ENCODE peak calls at places on chromosomes 16 and 17, in five cellular contexts. J is Peyer's patch, M is dorsolateral prefrontal cortex, D is cardiac muscle cell, S is left lung. X is an unnamed sample.

GRCh38 chr17:34452769-34453168 is 89.7 kb upstream of the CCL1 start:
- DNase-seq in S (no peak), D (no peak), M (no peak), J (no peak), X (no peak)

GRCh38 chr16:67713647-67714273 is 5.4 kb downstream of the GFOD2 start:
- DNase-seq in J (no peak), M (no peak), D (no peak), S (no peak), X (no peak)

GRCh38 chr16:76926042-76926441 is 264.9 kb upstream of the MON1B start:
- DNase-seq in S (no peak), J (no peak), M (no peak), D (no peak), X (no peak)

GRCh38 chr17:10109146-10109545 is 89.3 kb downstream of the GAS7 start:
- DNase-seq in M (no peak), D (no peak), J (no peak), S (no peak), X (no peak)

GRCh38 chr16:53507464-53508180 is 4.6 kb upstream of the AKTIP start:
- DNase-seq in D (peak; percentile 68), S (no peak), M (no peak), J (no peak), X (no peak)

GRCh38 chr17:76723812-76724211 is 2.6 kb downstream of the JMJD6 start:
- DNase-seq in D (no peak), S (no peak), M (no peak), J (no peak), X (no peak)

GRCh38 chr17:50289268-50289667 is 15.0 kb downstream of the TMEM92 start:
- DNase-seq in M (no peak), J (no peak), D (no peak), S (no peak), X (no peak)

GRCh38 chr16:4917117-4917516 is 19.8 kb downstream of the PPL start:
- DNase-seq in D (no peak), J (no peak), S (no peak), M (no peak), X (no peak)

GRCh38 chr16:66973716-66974115 is 12.7 kb downstream of the CES3 start:
- DNase-seq in D (no peak), J (no peak), S (peak; percentile 34), M (no peak), X (no peak)

GRCh38 chr16:85733839-85734170 is 17.1 kb downstream of the C16orf74 start:
- DNase-seq in J (no peak), S (no peak), M (no peak), D (peak; percentile 57), X (no peak)

GRCh38 chr17:64244165-64244564 is 18.9 kb downstream of the TEX2 start:
- DNase-seq in M (no peak), J (no peak), S (no peak), D (peak; percentile 56), X (no peak)

GRCh38 chr17:83199500-83200201 is 120.2 kb downstream of the METRNL start:
- DNase-seq in S (peak; percentile 95), M (no peak), D (no peak), J (peak; percentile 76), X (no peak)

GRCh38 chr17:73645050-73645871 is 1.0 kb upstream of the SDK2 start:
- DNase-seq in M (peak; percentile 39), D (peak; percentile 92), S (no peak), J (peak; percentile 50), X (peak; percentile 22)

GRCh38 chr17:44062871-44063270 is 3.6 kb downstream of the LSM12 start:
- DNase-seq in D (no peak), M (no peak), J (no peak), S (no peak), X (no peak)

GRCh38 chr17:73829676-73830280 is 185.5 kb upstream of the SDK2 start:
- DNase-seq in M (no peak), D (no peak), S (no peak), J (no peak), X (no peak)

GRCh38 chr16:74720579-74720978 is 19.9 kb upstream of the MLKL start:
- DNase-seq in M (no peak), J (no peak), D (no peak), S (no peak), X (no peak)

GRCh38 chr17:80815151-80815561 is 176.5 kb upstream of the CHMP6 start:
- DNase-seq in D (no peak), J (peak; percentile 37), M (no peak), S (peak; percentile 48), X (no peak)

GRCh38 chr16:61366006-61366405 is 670.2 kb downstream of the CDH8 start:
- DNase-seq in M (no peak), D (no peak), S (no peak), J (no peak), X (no peak)

GRCh38 chr17:73691321-73691766 is 47.1 kb upstream of the SDK2 start:
- DNase-seq in D (no peak), S (no peak), M (no peak), J (no peak), X (no peak)

GRCh38 chr16:11534262-11534661 is 52.5 kb downstream of the LITAF start:
- DNase-seq in M (no peak), D (no peak), J (no peak), S (no peak), X (no peak)

GRCh38 chr16:81263470-81264200 is 25.1 kb downstream of the BCO1 start:
- DNase-seq in M (no peak), S (no peak), J (no peak), D (no peak), X (no peak)

GRCh38 chr16:89923640-89924297 is 627 bp downstream of the TUBB3 start:
- DNase-seq in D (no peak), S (peak; percentile 80), J (no peak), M (no peak), X (no peak)

GRCh38 chr17:8472663-8473062 is 37.0 kb downstream of the NDEL1 start:
- DNase-seq in D (no peak), S (no peak), M (no peak), J (peak; percentile 38), X (no peak)

GRCh38 chr17:9790889-9791876 is at the start of gene DHRS7C:
- DNase-seq in S (peak; percentile 67), M (peak; percentile 15), D (peak; percentile 35), J (no peak), X (no peak)

GRCh38 chr17:75111777-75112176 is 2.0 kb downstream of the ARMC7 start:
- DNase-seq in M (no peak), S (no peak), J (no peak), D (no peak), X (no peak)

GRCh38 chr16:7303014-7303676 is 29.5 kb upstream of the RBFOX1 start:
- DNase-seq in J (no peak), D (peak; percentile 54), M (peak; percentile 58), S (peak; percentile 69), X (no peak)

GRCh38 chr17:3528604-3529511 is 28.8 kb downstream of the TRPV3 start:
- DNase-seq in S (no peak), D (no peak), J (no peak), M (no peak), X (no peak)

GRCh38 chr17:17988427-17988945 is 15.8 kb downstream of the DRC3 start:
- DNase-seq in J (no peak), M (no peak), D (no peak), S (no peak), X (no peak)

GRCh38 chr16:79169239-79169638 is 431.3 kb downstream of the MAF start:
- DNase-seq in J (no peak), M (no peak), D (no peak), S (no peak), X (no peak)

DNA sequence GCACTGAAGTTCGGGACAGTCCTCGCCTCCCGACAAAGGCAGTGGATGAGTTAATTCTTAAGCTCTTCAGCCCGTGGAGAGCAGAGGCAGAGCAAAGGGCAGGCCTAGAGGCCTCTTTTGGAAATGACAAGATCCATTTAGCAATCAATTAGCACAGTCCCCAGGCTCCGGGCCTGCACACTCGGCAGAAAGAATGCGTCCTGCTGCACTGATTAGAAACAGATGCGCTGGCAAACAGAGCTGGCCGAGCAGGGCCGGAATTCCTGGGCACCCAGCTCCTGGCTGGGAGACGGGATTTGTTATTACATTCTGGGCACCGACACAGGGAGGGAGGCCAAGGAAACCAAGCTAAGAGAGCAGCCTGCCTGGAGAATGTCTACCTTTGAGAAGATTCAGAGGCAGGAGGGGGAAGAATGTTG is 162.9 kb downstream of the COPRS start:
- DNase-seq in D (peak; percentile 92), J (peak; percentile 58), S (no peak), M (peak; percentile 93), X (no peak)
- TF ChIP-seq CTCF in D (peak; percentile 26), J (no peak), S (no peak), M (no peak), X (no peak)

GRCh38 chr16:57352636-57353047 is 5.9 kb upstream of the CCL22 start:
- DNase-seq in J (no peak), M (no peak), S (no peak), D (no peak), X (no peak)
- TF ChIP-seq CTCF in J (no peak), M (no peak), S (no peak), D (no peak), X (no peak)

GRCh38 chr17:4554997-4555799 is at the start of gene MYBBP1A:
- DNase-seq in S (peak; percentile 100), D (peak; percentile 99), M (peak; percentile 95), J (peak; percentile 99), X (peak; percentile 99)
- TF ChIP-seq CTCF in S (no peak), D (peak; percentile 11), M (peak; percentile 61), J (no peak), X (no peak)

GRCh38 chr16:88662843-88663606 is at the start of gene MVD:
- DNase-seq in D (peak; percentile 98), J (peak; percentile 98), S (peak; percentile 96), M (peak; percentile 97), X (peak; percentile 100)
- TF ChIP-seq CTCF in D (no peak), J (no peak), S (no peak), M (no peak), X (no peak)

GRCh38 chr16:745739-746138 is 4.9 kb upstream of the CIAO3 start:
- DNase-seq in M (no peak), D (peak; percentile 65), J (no peak), S (peak; percentile 81), X (peak; percentile 75)
- TF ChIP-seq CTCF in M (no peak), D (peak; percentile 15), J (peak; percentile 14), S (peak; percentile 24), X (peak; percentile 24)

X was measured in GM20000.